ENCODE peak calls at places on chromosomes 11 and 22, in ten cellular contexts. A is testis, M is ovary, U is uterus, I is heart left ventricle, Y is right lobe of liver, F is H54, Z is stomach, B is A549, S is HCT116. C is an unnamed sample.

GRCh38 chr11:2474059-2474901 is 29.5 kb downstream of the KCNQ1 start:
- DNase-seq in U (no peak), Y (no peak), S (no peak), A (no peak), F (no peak), Z (peak), B (no peak), I (peak), M (no peak), C (no peak)

GRCh38 chr11:101470414-101470813 is 113.4 kb downstream of the TRPC6 start:
- DNase-seq in S (no peak), U (no peak), I (no peak), F (no peak), A (no peak), B (no peak), M (no peak), Y (no peak), Z (no peak), C (no peak)

GRCh38 chr11:32968541-32968940 is 47.1 kb upstream of the DEPDC7 start:
- DNase-seq in I (no peak), M (no peak), Z (no peak), U (no peak), F (no peak), S (no peak), Y (no peak), B (no peak), A (no peak), C (no peak)

GRCh38 chr11:119284344-119285157 is 32.4 kb downstream of the MCAM start:
- DNase-seq in A (no peak), Y (no peak), I (no peak), Z (no peak), B (peak), S (peak), U (no peak), F (no peak), M (no peak), C (no peak)

GRCh38 chr11:102293873-102294601 is 23.2 kb upstream of the BIRC3 start:
- DNase-seq in Y (no peak), Z (no peak), F (no peak), S (peak), M (no peak), B (no peak), I (no peak), A (no peak), U (no peak), C (no peak)

GRCh38 chr11:36456136-36456535 is 53.9 kb downstream of the TRAF6 start:
- DNase-seq in M (no peak), U (no peak), S (no peak), A (no peak), B (no peak), Z (no peak), F (no peak), Y (no peak), I (no peak), C (no peak)

GRCh38 chr22:29773233-29773632 is 6.1 kb downstream of the UQCR10 start:
- DNase-seq in Y (no peak), A (no peak), M (no peak), B (peak), U (no peak), Z (no peak), F (peak), I (no peak), S (peak), C (no peak)

GRCh38 chr22:46088541-46089311 is 61.6 kb upstream of the PPARA start:
- DNase-seq in M (peak), U (peak), B (no peak), Z (peak), Y (peak), I (no peak), A (no peak), S (no peak), F (no peak), C (no peak)

GRCh38 chr11:123174196-123175183 is 20.6 kb downstream of the CLMP start:
- DNase-seq in I (no peak), B (no peak), U (peak), Y (no peak), S (no peak), M (peak), A (no peak), F (no peak), Z (peak), C (peak)

GRCh38 chr11:77141034-77141433 is 13.0 kb downstream of the MYO7A start:
- DNase-seq in S (no peak), B (no peak), Z (no peak), F (no peak), Y (no peak), U (no peak), M (no peak), I (no peak), A (no peak), C (no peak)

GRCh38 chr11:76087749-76088148 is 118.6 kb downstream of the WNT11 start:
- DNase-seq in S (no peak), M (no peak), Y (no peak), U (no peak), Z (no peak), A (no peak), I (no peak), B (no peak), F (no peak), C (no peak)

GRCh38 chr11:1234054-1234720 is 11.3 kb downstream of the MUC5B start:
- DNase-seq in B (no peak), A (no peak), U (no peak), Y (peak), F (no peak), M (peak), S (no peak), Z (no peak), I (no peak), C (no peak)

GRCh38 chr11:121067453-121067852 is 33.6 kb upstream of the TECTA start:
- DNase-seq in I (no peak), U (no peak), Y (no peak), M (no peak), A (no peak), F (no peak), B (no peak), Z (no peak), S (no peak), C (no peak)

GRCh38 chr22:49958462-49958921 is 2.1 kb upstream of the PIM3 start:
- DNase-seq in B (no peak), Y (no peak), M (peak), U (no peak), Z (peak), S (no peak), I (no peak), F (no peak), A (no peak), C (no peak)

GRCh38 chr22:19371893-19372292 is 59.6 kb downstream of the HIRA start:
- DNase-seq in B (no peak), Y (no peak), A (no peak), S (no peak), U (no peak), Z (no peak), F (no peak), M (no peak), I (no peak), C (no peak)

GRCh38 chr11:95512682-95513081 is 276.9 kb downstream of the FAM76B start:
- DNase-seq in Y (peak), U (peak), M (peak), S (no peak), F (no peak), A (peak), I (no peak), B (peak), Z (no peak), C (peak)

GRCh38 chr22:47558828-47559700 is 796.6 kb downstream of the TBC1D22A start:
- DNase-seq in M (no peak), Z (no peak), A (no peak), S (no peak), B (no peak), Y (no peak), I (no peak), U (no peak), F (no peak), C (peak)

GRCh38 chr11:127074151-127074761 is 73.7 kb upstream of the KIRREL3 start:
- DNase-seq in S (no peak), B (peak), F (peak), Y (no peak), Z (no peak), A (no peak), I (no peak), U (no peak), M (no peak), C (peak)

GRCh38 chr11:16969010-16970004 is 44.9 kb downstream of the PLEKHA7 start:
- DNase-seq in F (no peak), A (no peak), I (no peak), M (no peak), S (no peak), Y (no peak), U (no peak), B (no peak), Z (no peak), C (no peak)

GRCh38 chr11:31875861-31876625 is 64.9 kb upstream of the PAX6 start:
- DNase-seq in F (no peak), A (no peak), I (no peak), S (no peak), B (no peak), Z (no peak), U (no peak), Y (no peak), M (no peak), C (no peak)

GRCh38 chr11:94449437-94449836 is 44.2 kb downstream of the MRE11 start:
- DNase-seq in S (no peak), Z (no peak), M (no peak), U (no peak), I (no peak), F (no peak), A (no peak), B (peak), Y (no peak), C (no peak)

GRCh38 chr22:30636226-30637077 is 871 bp downstream of the SLC35E4 start:
- DNase-seq in A (no peak), B (no peak), I (peak), U (peak), F (no peak), S (no peak), Z (peak), M (peak), Y (no peak), C (no peak)

GRCh38 chr11:67409781-67410368 is 5.6 kb upstream of the CARNS1 start:
- DNase-seq in F (no peak), U (no peak), M (no peak), Y (no peak), Z (peak), S (peak), A (no peak), B (no peak), I (no peak), C (no peak)

GRCh38 chr11:69227271-69227670 is 66.7 kb upstream of the MYEOV start:
- DNase-seq in Z (no peak), U (no peak), A (no peak), S (no peak), M (no peak), Y (no peak), I (peak), F (no peak), B (no peak), C (peak)

GRCh38 chr22:40076702-40077645 is 82.2 kb downstream of the FAM83F start:
- DNase-seq in S (no peak), F (no peak), A (no peak), Y (no peak), I (no peak), M (no peak), Z (no peak), B (no peak), U (no peak), C (no peak)

GRCh38 chr22:19844423-19845368 is 10.0 kb downstream of the GNB1L start:
- DNase-seq in I (peak), A (no peak), U (peak), S (no peak), B (no peak), Z (peak), M (no peak), Y (peak), F (peak), C (no peak)

GRCh38 chr11:18383388-18384156 is 10.8 kb upstream of the LDHA start:
- DNase-seq in Y (peak), M (peak), F (peak), B (peak), I (peak), A (peak), S (peak), Z (peak), U (peak), C (peak)
- TF ChIP-seq POLR2A in Y (no peak), M (no peak), F (peak), B (no peak), I (no peak), A (no peak), S (no peak), Z (no peak), U (no peak), C (no peak)

GRCh38 chr11:57649826-57650738 is at the start of gene YPEL4:
- DNase-seq in Z (no peak), M (peak), U (peak), Y (no peak), B (peak), A (peak), I (peak), F (peak), S (no peak), C (no peak)
- TF ChIP-seq POLR2A in Z (no peak), M (peak), U (no peak), Y (no peak), B (peak), A (no peak), I (no peak), F (peak), S (no peak), C (no peak)

GRCh38 chr11:117907276-117908110 is 21.7 kb downstream of the TMPRSS13 start:
- DNase-seq in F (peak), Y (peak), Z (peak), M (peak), U (peak), S (peak), I (peak), B (peak), A (peak), C (no peak)
- TF ChIP-seq POLR2A in F (peak), Y (no peak), Z (no peak), M (peak), U (peak), S (peak), I (no peak), B (no peak), A (no peak), C (no peak)

DNA sequence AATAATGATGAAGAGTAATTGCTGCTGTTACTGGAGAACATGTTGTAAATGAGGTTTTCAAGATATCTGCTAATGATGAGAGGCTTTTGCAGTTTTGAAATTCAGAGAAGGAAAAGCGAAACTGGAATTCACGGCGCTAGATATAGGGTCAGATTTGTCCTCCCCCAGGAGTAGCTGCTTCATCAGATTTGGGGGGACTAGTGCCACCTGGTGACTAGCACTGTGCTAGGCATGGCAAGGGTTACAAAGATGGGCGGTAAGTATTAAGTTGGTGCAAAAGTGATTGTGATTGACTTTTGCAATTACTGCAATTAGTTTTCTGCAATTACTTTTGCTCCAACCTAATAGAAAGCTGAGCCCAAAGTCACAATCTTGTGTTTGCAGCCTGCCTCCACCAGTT is 879.9 kb upstream of the TENM4 start:
- DNase-seq in B (no peak), F (peak), U (no peak), Z (no peak), I (no peak), Y (no peak), M (no peak), S (no peak), A (no peak), C (no peak)
- TF ChIP-seq POLR2A in B (no peak), F (no peak), U (no peak), Z (no peak), I (no peak), Y (no peak), M (no peak), S (no peak), A (no peak), C (no peak)

GRCh38 chr11:134139873-134140331 is 71.0 kb downstream of the JAM3 start:
- DNase-seq in A (peak), Z (peak), B (peak), U (peak), Y (no peak), M (peak), S (peak), F (peak), I (peak), C (no peak)

GRCh38 chr11:134134167-134134566 is 65.3 kb downstream of the JAM3 start:
- DNase-seq in Y (no peak), Z (no peak), S (no peak), B (no peak), M (no peak), U (no peak), F (no peak), A (no peak), I (no peak), C (no peak)

GRCh38 chr11:134140961-134141490 is 72.2 kb downstream of the JAM3 start:
- DNase-seq in F (no peak), I (no peak), A (no peak), S (no peak), Z (no peak), B (no peak), M (no peak), Y (no peak), U (no peak), C (no peak)

GRCh38 chr11:134142536-134142935 is 73.7 kb downstream of the JAM3 start:
- DNase-seq in Z (no peak), Y (no peak), S (no peak), M (no peak), F (no peak), A (no peak), U (no peak), I (no peak), B (no peak), C (no peak)

DNA sequence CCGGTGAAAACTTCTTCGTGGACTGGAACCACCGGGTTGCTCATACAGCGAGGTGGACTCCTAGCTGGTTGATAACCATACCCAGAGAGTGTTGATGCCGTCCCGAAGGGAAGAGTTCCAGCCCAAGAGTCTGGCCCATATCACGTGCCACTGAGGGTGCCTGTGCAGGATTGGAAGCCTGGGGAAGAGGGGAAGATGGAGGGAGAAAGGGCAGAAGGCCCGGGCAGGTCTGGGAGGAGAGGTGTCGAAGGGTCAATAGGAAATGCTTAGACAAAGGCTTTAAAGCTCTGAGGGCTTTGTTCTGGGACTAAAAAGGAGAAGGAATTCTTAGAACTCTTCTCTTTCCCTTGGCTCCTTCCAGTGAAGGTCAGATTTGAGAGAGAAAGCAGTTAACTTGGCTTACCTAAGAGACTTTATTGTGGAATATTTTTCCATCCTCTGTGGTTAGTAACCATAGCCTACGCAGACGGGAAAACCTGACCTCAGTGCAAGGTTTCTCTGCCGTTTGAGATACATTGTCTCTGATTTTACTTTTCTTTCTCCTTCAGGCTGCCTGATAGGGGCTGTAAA is 70.5 kb downstream of the JAM3 start:
- DNase-seq in M (no peak), I (no peak), A (no peak), S (no peak), U (no peak), Z (no peak), B (no peak), Y (no peak), F (no peak), C (no peak)
- TF ChIP-seq POLR2A in M (no peak), I (no peak), A (no peak), S (no peak), U (no peak), Z (no peak), B (no peak), Y (no peak), F (no peak), C (no peak)

GRCh38 chr22:36325163-36326031 is 62.4 kb downstream of the MYH9 start:
- DNase-seq in Y (no peak), B (no peak), A (peak), F (no peak), S (no peak), M (no peak), U (peak), Z (peak), I (peak), C (no peak)
- TF ChIP-seq POLR2A in Y (no peak), B (no peak), A (no peak), F (no peak), S (no peak), M (no peak), U (peak), Z (no peak), I (no peak), C (no peak)

GRCh38 chr11:47991266-47991830 is 11.0 kb downstream of the PTPRJ start:
- DNase-seq in Y (no peak), Z (peak), I (no peak), M (no peak), F (no peak), U (no peak), S (no peak), A (no peak), B (no peak), C (no peak)
- TF ChIP-seq POLR2A in Y (no peak), Z (no peak), I (no peak), M (no peak), F (no peak), U (no peak), S (no peak), A (no peak), B (no peak), C (no peak)

GRCh38 chr22:43814264-43814663 is 2.2 kb upstream of the EFCAB6 start:
- DNase-seq in I (no peak), M (no peak), U (no peak), F (no peak), A (no peak), B (no peak), Z (no peak), S (no peak), Y (no peak), C (peak)

GRCh38 chr22:43812890-43813289 is 785 bp upstream of the EFCAB6 start:
- DNase-seq in S (no peak), I (no peak), B (no peak), Z (no peak), A (no peak), F (no peak), U (no peak), Y (no peak), M (no peak), C (no peak)

GRCh38 chr22:43817402-43817801 is 5.3 kb upstream of the EFCAB6 start:
- DNase-seq in B (no peak), U (no peak), Z (no peak), I (no peak), S (no peak), M (no peak), A (no peak), F (no peak), Y (no peak), C (peak)

GRCh38 chr22:43811777-43812148 is 342 bp downstream of the EFCAB6 start:
- DNase-seq in Y (no peak), S (no peak), F (no peak), M (no peak), B (peak), A (no peak), U (no peak), Z (no peak), I (no peak), C (peak)

DNA sequence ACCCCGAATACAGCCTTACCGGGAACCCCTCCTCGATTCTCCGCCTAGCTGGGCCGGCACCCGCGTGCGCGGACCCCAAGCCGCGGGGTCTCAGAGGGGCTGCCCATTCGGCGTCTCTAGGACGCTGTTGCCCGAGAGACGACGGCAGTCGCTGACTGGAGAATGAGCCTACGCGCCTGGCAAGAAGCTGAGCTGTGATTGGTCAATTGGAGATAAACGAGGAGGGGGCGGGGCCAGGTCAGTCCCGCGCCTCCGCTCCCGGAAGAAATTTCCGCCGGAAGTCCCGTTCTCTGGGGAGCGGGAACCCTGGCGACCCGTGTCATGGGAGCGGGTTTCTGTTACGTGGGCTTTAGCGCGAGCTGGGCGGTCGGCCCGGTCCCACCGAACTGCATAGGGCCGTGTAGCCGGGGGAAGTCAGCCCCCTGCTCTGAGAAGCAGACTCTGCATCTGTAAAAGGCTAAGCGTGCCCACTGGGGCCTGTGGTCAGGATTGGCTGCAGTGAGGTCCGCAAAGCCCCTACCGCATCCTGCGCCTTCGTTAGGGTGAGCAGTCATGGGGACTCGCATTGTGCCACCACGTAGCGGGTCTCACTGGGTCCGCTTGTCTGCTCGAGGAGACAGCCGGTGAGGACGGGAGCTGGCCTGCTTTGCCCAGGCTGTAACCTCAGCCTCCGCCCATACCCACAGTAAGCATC is at the start of gene EFCAB6:
- DNase-seq in M (peak), F (peak), S (peak), I (peak), U (peak), Y (peak), B (peak), Z (peak), A (peak), C (peak)
- TF ChIP-seq POLR2A in M (peak), F (no peak), S (no peak), I (no peak), U (no peak), Y (peak), B (peak), Z (no peak), A (no peak), C (no peak)

GRCh38 chr22:35323305-35323704 is 23.6 kb downstream of the TOM1 start:
- DNase-seq in U (no peak), M (no peak), Y (no peak), B (no peak), F (no peak), I (no peak), S (no peak), Z (no peak), A (no peak), C (no peak)
- TF ChIP-seq POLR2A in U (no peak), M (no peak), Y (no peak), B (no peak), F (no peak), I (no peak), S (no peak), Z (no peak), A (no peak), C (no peak)

C was measured in vagina.